ENCODE peak calls at places on chromosome X, in ten cellular contexts. V is tibial nerve, O is transverse colon, B is stomach, I is upper lobe of left lung, W is H1, M is suprapubic skin, D is A549, G is HepG2, H is GM12878. P is an unnamed sample.

GRCh38 chrX:112844250-112844649 is 3.6 kb upstream of the AMOT start:
- DNase-seq in G (no peak), B (no peak), I (no peak), D (no peak), O (no peak), M (no peak), W (no peak), V (no peak), H (no peak), P (no peak)

GRCh38 chrX:43958529-43958928 is 14.7 kb downstream of the NDP start:
- DNase-seq in G (peak), W (no peak), I (no peak), B (no peak), H (peak), O (peak), V (no peak), D (peak), M (no peak), P (no peak)

GRCh38 chrX:49919617-49920016 is 2.8 kb upstream of the CLCN5 start:
- DNase-seq in I (peak), M (no peak), O (peak), G (peak), B (peak), V (peak), H (no peak), D (peak), W (no peak), P (peak)

GRCh38 chrX:19912-20571 is 261.1 kb upstream of the PLCXD1 start:
- DNase-seq in V (no peak), W (no peak), I (no peak), D (no peak), G (peak), O (peak), M (no peak), H (no peak), B (no peak), P (no peak)

GRCh38 chrX:16633754-16634153 is 16.2 kb upstream of the S100G start:
- DNase-seq in B (no peak), M (no peak), D (no peak), H (no peak), V (no peak), O (no peak), G (no peak), W (no peak), I (no peak), P (no peak)

GRCh38 chrX:1134156-1134555 is 78.3 kb downstream of the CRLF2 start:
- DNase-seq in H (no peak), I (no peak), B (no peak), M (peak), V (no peak), O (no peak), G (no peak), W (no peak), D (no peak), P (no peak)

GRCh38 chrX:118726887-118727685 is at the start of gene IL13RA1:
- DNase-seq in M (peak), W (peak), G (peak), O (peak), V (peak), B (peak), I (peak), H (no peak), D (peak), P (peak)

GRCh38 chrX:7690842-7691241 is 152.1 kb upstream of the VCX start:
- DNase-seq in O (no peak), B (no peak), W (no peak), I (no peak), V (no peak), D (no peak), G (no peak), M (no peak), H (no peak), P (no peak)

GRCh38 chrX:122501652-122502051 is 682.4 kb upstream of the GRIA3 start:
- DNase-seq in H (no peak), V (no peak), O (no peak), D (no peak), M (no peak), W (no peak), I (no peak), B (no peak), G (no peak), P (no peak)

GRCh38 chrX:20361081-20361889 is 94.6 kb upstream of the RPS6KA3 start:
- DNase-seq in W (no peak), H (no peak), I (peak), V (peak), M (no peak), D (peak), B (no peak), G (peak), O (no peak), P (no peak)

GRCh38 chrX:37608156-37608555 is 36.7 kb downstream of the LANCL3 start:
- DNase-seq in V (no peak), O (no peak), G (no peak), I (no peak), D (no peak), H (no peak), M (no peak), B (no peak), W (no peak), P (no peak)

GRCh38 chrX:49992809-49993208 is 70.4 kb downstream of the CLCN5 start:
- DNase-seq in G (no peak), O (no peak), I (no peak), M (no peak), D (no peak), V (no peak), H (no peak), W (no peak), B (no peak), P (no peak)

GRCh38 chrX:70439016-70439415 is 5.6 kb upstream of the DLG3 start:
- DNase-seq in G (no peak), M (no peak), W (no peak), H (no peak), V (no peak), B (no peak), I (no peak), O (no peak), D (no peak), P (no peak)

GRCh38 chrX:83819304-83819703 is 41.6 kb upstream of the CYLC1 start:
- DNase-seq in G (no peak), B (no peak), I (no peak), H (no peak), D (peak), M (no peak), V (no peak), W (no peak), O (no peak), P (no peak)

GRCh38 chrX:123422875-123423274 is 238.8 kb downstream of the GRIA3 start:
- DNase-seq in O (peak), H (no peak), D (peak), G (peak), I (no peak), W (no peak), B (no peak), M (no peak), V (no peak), P (no peak)

GRCh38 chrX:154417157-154417556 is 5.8 kb downstream of the TAFAZZIN start:
- DNase-seq in G (no peak), B (no peak), V (no peak), O (no peak), H (no peak), I (no peak), M (no peak), W (no peak), D (no peak), P (no peak)

GRCh38 chrX:140440891-140441290 is 64.0 kb downstream of the SOX3 start:
- DNase-seq in D (no peak), W (no peak), I (no peak), O (no peak), H (no peak), M (no peak), G (no peak), B (no peak), V (no peak), P (no peak)

GRCh38 chrX:51641421-51642021 is 22.8 kb upstream of the CENPVL3 start:
- DNase-seq in I (no peak), B (no peak), H (no peak), O (no peak), M (no peak), V (no peak), G (peak), W (no peak), D (peak), P (no peak)

GRCh38 chrX:44223150-44223549 is 120.3 kb downstream of the EFHC2 start:
- DNase-seq in H (no peak), B (peak), W (no peak), G (no peak), V (no peak), M (no peak), O (peak), I (no peak), D (no peak), P (peak)

GRCh38 chrX:130174051-130174704 is 2.4 kb downstream of the RAB33A start:
- DNase-seq in M (no peak), G (no peak), D (no peak), B (no peak), O (no peak), I (no peak), H (no peak), V (no peak), W (no peak), P (peak)

GRCh38 chrX:134369576-134369975 is 90.4 kb upstream of the HPRT1 start:
- DNase-seq in W (no peak), O (no peak), G (no peak), B (no peak), M (no peak), D (no peak), H (peak), I (no peak), V (no peak), P (no peak)

GRCh38 chrX:150197388-150197787 is 165.7 kb upstream of the MAMLD1 start:
- DNase-seq in I (no peak), M (no peak), V (no peak), D (no peak), B (no peak), O (no peak), G (no peak), W (no peak), H (no peak), P (no peak)

GRCh38 chrX:48573690-48574269 is 504 bp upstream of the RBM3 start:
- DNase-seq in H (no peak), B (peak), M (no peak), D (no peak), G (no peak), O (peak), V (peak), I (no peak), W (no peak), P (peak)

GRCh38 chrX:110045988-110046387 is 43.1 kb downstream of the TMEM164 start:
- DNase-seq in G (peak), M (no peak), I (no peak), B (no peak), W (no peak), H (no peak), O (no peak), D (peak), V (no peak), P (no peak)

GRCh38 chrX:154353172-154353843 is 21.1 kb downstream of the FLNA start:
- DNase-seq in O (no peak), D (peak), B (no peak), I (no peak), W (no peak), H (no peak), M (no peak), G (no peak), V (no peak), P (no peak)

GRCh38 chrX:102042706-102043325 is 82.7 kb upstream of the TCEAL2 start:
- DNase-seq in V (no peak), M (no peak), H (no peak), D (no peak), B (no peak), O (no peak), W (no peak), G (no peak), I (no peak), P (no peak)

DNA sequence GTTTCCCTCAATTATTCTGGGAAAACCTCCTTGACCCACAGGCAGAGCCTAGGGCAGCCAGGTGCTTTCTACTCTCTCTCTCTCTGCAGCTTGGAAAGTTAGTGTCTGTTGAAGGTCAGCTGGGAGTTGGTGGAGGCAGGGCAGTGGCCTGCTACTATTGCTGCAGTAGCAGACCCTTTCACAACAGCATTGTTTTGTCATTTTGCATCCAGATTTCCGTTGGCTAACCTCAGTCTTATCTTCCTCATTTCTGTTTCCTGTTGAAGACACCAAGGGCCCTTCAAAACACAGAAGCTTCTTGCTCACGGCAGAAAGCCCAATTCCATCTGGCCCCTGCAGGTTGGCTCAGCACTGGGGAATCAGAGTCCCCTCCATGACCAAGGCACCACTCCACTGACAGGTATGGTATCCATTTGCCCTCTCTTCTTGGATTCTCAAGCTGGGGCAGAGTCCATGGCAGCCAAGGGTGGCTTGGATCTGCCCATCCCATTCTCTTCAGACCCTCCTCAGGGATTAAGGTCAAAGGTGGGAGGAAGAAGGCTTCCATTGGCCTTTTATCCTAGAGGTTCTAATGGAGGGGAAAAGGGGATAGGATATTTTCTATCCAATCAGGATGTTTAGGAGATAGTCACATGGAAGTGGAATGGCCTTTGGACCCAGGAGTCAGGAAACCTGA is 24.6 kb downstream of the VSIG4 start:
- DNase-seq in G (no peak), D (no peak), W (no peak), O (peak), V (no peak), I (peak), H (peak), B (no peak), M (no peak), P (no peak)
- TF ChIP-seq POLR2A in G (no peak), D (no peak), W (no peak), O (peak), V (peak), I (no peak), H (peak), B (no peak), M (no peak), P (no peak)

GRCh38 chrX:125826080-125826479 is 340.0 kb downstream of the DCAF12L2 start:
- DNase-seq in D (no peak), O (no peak), B (no peak), H (no peak), M (no peak), G (no peak), V (no peak), W (no peak), I (no peak), P (no peak)
- TF ChIP-seq EP300 in D (no peak), O (no peak), B (no peak), H (no peak), M (no peak), G (no peak), V (no peak), W (no peak), I (no peak), P (no peak)

GRCh38 chrX:115560978-115561604 is at the start of gene PLS3:
- DNase-seq in O (peak), V (peak), I (peak), W (peak), M (peak), D (peak), B (peak), H (no peak), G (peak), P (peak)
- TF ChIP-seq POLR2A in O (peak), V (peak), I (no peak), W (no peak), M (no peak), D (peak), B (no peak), H (no peak), G (peak), P (peak)

GRCh38 chrX:30308263-30309138 is 689 bp downstream of the NR0B1 start:
- DNase-seq in I (no peak), O (no peak), B (no peak), V (no peak), H (no peak), G (no peak), M (no peak), W (no peak), D (peak), P (peak)

GRCh38 chrX:30309139-30309571 is at the start of gene NR0B1:
- DNase-seq in M (no peak), B (no peak), D (peak), V (no peak), G (no peak), H (no peak), W (no peak), O (no peak), I (no peak), P (peak)

GRCh38 chrX:30310429-30311206 is 1.4 kb upstream of the NR0B1 start:
- DNase-seq in D (no peak), B (no peak), I (no peak), V (no peak), G (no peak), M (no peak), H (no peak), W (no peak), O (no peak), P (no peak)

GRCh38 chrX:30313322-30313721 is 4.1 kb upstream of the NR0B1 start:
- DNase-seq in V (no peak), B (no peak), I (no peak), O (no peak), G (peak), H (no peak), D (no peak), W (no peak), M (no peak), P (no peak)

DNA sequence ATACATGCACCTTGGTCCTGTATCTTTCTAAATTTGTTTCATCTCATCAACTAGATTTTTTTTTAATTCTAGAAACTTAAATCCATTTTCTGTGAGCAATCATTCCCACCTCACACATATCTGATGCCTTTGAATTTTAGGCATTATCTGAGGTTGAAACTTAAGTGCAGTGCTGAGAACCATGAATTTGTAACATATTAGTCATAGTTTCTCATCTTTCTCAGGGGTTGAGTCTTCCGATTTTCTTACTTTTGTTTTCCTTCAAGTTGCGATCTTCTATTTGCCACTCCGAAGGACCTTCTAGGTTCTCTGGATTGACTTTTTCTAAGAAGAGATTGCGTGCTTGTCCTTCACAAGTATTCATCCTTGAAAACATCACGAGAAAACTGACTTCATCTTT is 3.7 kb upstream of the NR0B1 start:
- DNase-seq in G (no peak), D (no peak), W (no peak), O (no peak), I (no peak), H (no peak), V (no peak), M (no peak), B (no peak), P (no peak)
- TF ChIP-seq EP300 in G (no peak), D (no peak), W (no peak), O (no peak), I (no peak), H (no peak), V (no peak), M (no peak), B (no peak), P (no peak)

GRCh38 chrX:136712631-136713030 is 64.7 kb downstream of the CD40LG start:
- DNase-seq in B (no peak), G (no peak), H (no peak), W (no peak), M (no peak), I (no peak), D (no peak), O (no peak), V (no peak), P (no peak)

GRCh38 chrX:136710324-136710951 is 62.5 kb downstream of the CD40LG start:
- DNase-seq in O (no peak), B (no peak), W (no peak), M (no peak), G (no peak), H (no peak), I (no peak), D (no peak), V (no peak), P (no peak)

GRCh38 chrX:136711147-136711546 is 63.2 kb downstream of the CD40LG start:
- DNase-seq in M (no peak), O (peak), I (peak), H (no peak), W (no peak), V (peak), G (no peak), B (peak), D (peak), P (peak)

GRCh38 chrX:136708348-136708747 is 60.4 kb downstream of the CD40LG start:
- DNase-seq in H (no peak), V (no peak), I (no peak), G (no peak), D (peak), O (no peak), W (no peak), B (no peak), M (no peak), P (no peak)
- TF ChIP-seq POLR2A in H (no peak), V (no peak), I (no peak), G (no peak), D (no peak), O (no peak), W (no peak), B (no peak), M (no peak), P (no peak)

P was measured in ovary.